ENCODE peak calls at places on chromosomes 7 and 10, in five cellular contexts. M is GM12878, R is GM12892, W is IMR-90, F is ovary. Q is an unnamed sample.

GRCh38 chr7:23106491-23106800 is 861 bp downstream of the KLHL7 start:
- DNase-seq in W (no peak), R (peak; percentile 16), F (no peak), M (no peak), Q (peak; percentile 47)

GRCh38 chr10:106242301-106242700 is 922.2 kb downstream of the SORCS1 start:
- DNase-seq in M (no peak), W (no peak), R (no peak), F (no peak), Q (no peak)

GRCh38 chr10:14184841-14185500 is 145.8 kb downstream of the FRMD4A start:
- DNase-seq in M (peak; percentile 72), F (no peak), W (peak; percentile 32), R (peak; percentile 36), Q (no peak)

GRCh38 chr10:98589007-98589406 is 142.3 kb upstream of the HPS1 start:
- DNase-seq in W (peak; percentile 19), F (no peak), R (no peak), M (no peak), Q (no peak)

GRCh38 chr7:122380993-122381392 is 76.4 kb upstream of the FEZF1 start:
- DNase-seq in M (no peak), R (no peak), F (no peak), W (no peak), Q (peak; percentile 3)

GRCh38 chr7:151836191-151836926 is 40.6 kb downstream of the PRKAG2 start:
- DNase-seq in F (no peak), M (no peak), W (no peak), R (no peak), Q (no peak)

GRCh38 chr10:28580825-28581224 is 47.9 kb downstream of the WAC start:
- DNase-seq in M (no peak), W (no peak), F (no peak), R (no peak), Q (no peak)

GRCh38 chr10:70328018-70328417 is 44.2 kb upstream of the NPFFR1 start:
- DNase-seq in F (no peak), M (no peak), R (no peak), W (no peak), Q (no peak)

GRCh38 chr10:86083664-86084175 is 282.9 kb downstream of the GRID1 start:
- DNase-seq in M (no peak), F (no peak), R (no peak), W (no peak), Q (no peak)

DNA sequence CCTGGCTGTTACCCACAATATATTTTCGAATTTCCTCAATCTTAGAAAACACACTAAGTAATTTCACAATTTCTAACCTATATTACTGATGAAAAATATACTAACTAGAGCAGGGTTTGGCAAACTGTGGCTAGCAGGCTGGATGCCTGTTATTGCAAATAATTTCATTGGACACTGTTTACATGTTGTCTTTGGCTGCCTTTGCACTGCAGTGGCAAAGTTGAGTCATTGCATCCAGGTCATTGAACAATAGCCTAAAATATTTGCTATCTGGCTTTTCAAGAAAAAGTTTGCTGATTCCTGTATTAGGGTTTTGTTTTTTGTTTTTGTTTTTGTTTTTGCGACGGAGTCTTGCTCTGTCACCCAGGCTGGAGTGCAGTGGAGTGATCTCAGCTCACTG is 47.2 kb downstream of the KIF11 start:
- DNase-seq in W (peak; percentile 50), F (no peak), R (no peak), M (no peak), Q (no peak)
- TF ChIP-seq POLR2A in W (no peak), F (no peak), R (no peak), M (no peak), Q (no peak)

GRCh38 chr10:63116452-63117072 is 16.6 kb upstream of the NRBF2 start:
- DNase-seq in M (no peak), F (no peak), R (no peak), W (no peak), Q (no peak)

GRCh38 chr10:63110940-63111339 is 22.2 kb upstream of the NRBF2 start:
- DNase-seq in M (no peak), R (no peak), F (no peak), W (no peak), Q (no peak)

GRCh38 chr10:63115732-63116383 is 17.3 kb upstream of the NRBF2 start:
- DNase-seq in R (no peak), F (peak; percentile 57), W (peak; percentile 75), M (no peak), Q (peak; percentile 90)

DNA sequence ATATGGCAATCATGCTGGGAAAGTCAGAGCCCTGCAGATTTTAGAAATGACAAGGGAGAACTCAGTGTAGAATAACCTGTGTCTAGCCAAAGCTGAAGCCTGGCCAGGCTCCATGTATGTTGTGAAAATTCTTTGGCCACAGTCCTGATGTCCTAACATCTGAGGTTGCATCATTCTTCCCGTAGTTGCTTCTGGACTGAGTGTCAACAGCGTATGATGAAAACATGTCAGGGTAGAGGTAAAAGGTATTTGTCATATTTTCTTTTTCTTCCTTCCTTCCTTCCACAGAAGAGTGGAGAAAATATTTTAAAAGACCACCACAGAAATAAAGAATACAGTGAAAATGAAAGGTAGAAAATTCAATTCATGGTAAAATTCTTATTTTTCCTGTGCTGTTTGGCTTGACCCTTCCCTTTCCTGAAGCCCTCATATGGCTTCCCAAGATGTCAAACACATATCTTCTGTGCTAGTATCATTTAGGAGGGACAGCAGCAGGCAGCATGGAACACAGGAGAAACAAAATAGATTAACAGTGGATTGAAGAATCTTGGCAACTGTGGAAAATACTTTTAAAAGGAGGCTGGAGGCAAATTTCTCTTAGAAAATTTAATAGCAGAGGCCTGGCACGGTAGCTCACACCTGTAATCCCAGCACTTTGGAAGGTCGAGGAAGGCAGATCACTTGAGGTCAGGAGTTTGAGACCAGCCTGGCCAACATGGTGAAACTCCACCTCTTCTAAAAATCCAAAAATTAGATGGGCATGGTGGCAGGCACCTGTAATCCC is 18.9 kb upstream of the NRBF2 start:
- DNase-seq in R (no peak), M (no peak), W (peak; percentile 88), F (peak; percentile 61), Q (peak; percentile 80)
- TF ChIP-seq POLR2A in R (no peak), M (no peak), W (no peak), F (no peak), Q (no peak)

GRCh38 chr10:95296764-95297163 is 6.0 kb upstream of the PDLIM1 start:
- DNase-seq in R (no peak), F (no peak), M (no peak), W (no peak), Q (no peak)
- TF ChIP-seq POLR2A in R (no peak), F (no peak), M (no peak), W (no peak), Q (no peak)

DNA sequence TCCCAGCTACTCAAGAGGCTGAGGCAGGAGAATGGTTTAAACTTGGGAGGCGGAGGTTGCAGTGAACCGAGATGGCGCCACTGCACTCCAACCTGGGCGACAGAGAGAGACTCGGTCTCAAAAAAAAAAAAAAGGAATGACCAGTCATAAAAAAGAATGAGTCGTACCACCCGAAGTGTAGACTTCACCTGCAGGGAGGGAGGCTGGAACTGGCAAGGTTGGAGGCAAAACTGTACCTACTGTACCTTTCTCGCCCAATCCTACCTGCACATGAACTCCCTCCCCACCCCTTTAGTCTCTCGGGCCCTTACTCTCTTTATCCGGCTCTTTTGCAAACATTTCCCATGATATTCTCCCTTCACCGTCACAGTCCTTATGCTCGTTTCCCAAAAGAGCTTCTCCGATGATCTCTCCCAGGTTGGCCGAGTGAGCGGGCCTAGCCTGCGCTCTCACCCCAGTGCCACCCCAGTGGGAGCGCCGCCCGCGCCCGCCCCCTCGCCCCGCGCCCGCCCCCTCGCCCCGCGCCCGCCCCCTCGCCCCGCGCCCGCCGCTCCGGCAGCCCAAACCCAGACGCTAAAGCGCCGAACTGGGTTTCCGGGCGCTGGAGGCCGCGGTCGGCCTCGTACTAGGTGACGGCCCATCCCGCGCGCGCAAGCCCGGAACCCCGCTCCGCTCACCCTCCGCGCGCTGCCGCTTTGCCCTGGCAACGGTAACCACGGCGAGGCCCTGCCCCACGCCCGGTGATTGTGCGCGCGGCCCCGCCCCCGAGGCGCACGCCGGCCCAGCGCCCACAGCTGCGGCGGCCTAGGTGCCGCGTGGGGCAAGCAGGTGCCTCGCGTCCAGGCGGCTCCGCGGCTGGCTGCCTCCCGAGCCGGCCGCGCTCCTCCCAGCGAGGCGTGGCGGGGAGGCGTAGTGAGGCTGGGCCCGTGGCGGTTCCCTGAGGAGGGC is at the start of gene SMKR1:
- DNase-seq in R (peak; percentile 93), F (peak; percentile 79), W (peak; percentile 23), M (peak; percentile 12), Q (peak; percentile 87)
- TF ChIP-seq POLR2A in R (peak; percentile 70), F (no peak), W (no peak), M (peak; percentile 76), Q (peak; percentile 49)

DNA sequence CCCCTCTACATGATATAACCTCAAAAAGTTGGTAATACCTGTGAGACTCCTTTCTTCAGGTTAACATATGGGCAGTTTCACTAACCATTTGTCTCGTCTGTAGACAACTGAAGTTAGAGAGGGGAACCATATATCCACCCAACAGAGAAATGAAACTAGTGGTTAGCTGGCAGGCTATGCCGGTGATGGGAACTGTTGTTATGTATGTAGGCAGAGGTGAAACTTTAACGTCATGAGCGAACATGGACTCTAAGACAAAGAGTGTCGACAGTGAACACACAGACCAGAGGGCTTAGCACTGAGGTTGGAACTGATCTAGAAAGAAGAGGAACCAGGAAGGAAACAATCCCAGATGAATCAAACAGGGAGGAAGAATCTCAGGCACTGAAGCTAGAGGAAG is 112.4 kb downstream of the ELMO1 start:
- DNase-seq in R (no peak), M (peak; percentile 94), F (no peak), W (no peak), Q (no peak)
- TF ChIP-seq POLR2A in R (no peak), M (no peak), F (no peak), W (no peak), Q (no peak)

DNA sequence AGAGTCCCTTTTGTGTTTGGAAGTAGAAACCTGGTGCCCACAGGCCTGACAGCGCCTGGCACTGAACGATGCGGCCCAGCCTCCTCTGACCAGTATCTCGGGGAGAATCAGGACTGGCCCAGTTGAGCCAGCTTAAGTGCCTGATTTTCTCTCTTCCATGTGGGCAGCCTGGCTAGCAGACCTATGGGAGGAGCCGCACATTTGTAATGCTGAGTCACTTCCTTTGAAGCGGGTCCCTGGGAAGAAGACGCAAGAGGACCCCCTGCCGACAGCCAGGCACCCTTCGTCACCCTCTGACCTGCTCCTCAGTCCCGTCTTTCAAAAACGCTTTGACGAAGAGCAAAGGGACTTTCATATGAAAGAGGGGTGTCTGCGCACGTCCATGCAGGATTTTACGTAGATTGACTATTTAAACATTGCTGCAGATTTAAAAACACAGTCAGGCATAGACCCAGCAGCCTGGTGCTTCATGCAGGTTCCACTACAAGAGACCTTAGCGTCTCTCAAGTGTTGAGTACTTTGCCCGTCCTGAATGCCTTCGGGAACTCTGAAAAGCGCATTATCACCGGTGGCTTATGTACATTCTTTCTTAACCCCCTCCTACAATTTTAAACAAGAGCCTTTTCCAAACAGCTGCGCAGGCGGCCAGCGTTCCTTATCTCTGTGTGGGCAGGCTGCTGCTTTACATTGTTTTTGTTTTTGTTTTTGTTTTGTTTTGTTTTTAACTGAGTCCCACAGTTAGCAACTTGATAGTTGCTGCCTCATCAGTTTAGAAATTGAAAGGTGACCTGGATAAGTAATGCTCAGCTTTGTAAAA is 36.5 kb upstream of the AP5Z1 start:
- DNase-seq in W (peak; percentile 95), M (no peak), R (no peak), F (no peak), Q (peak; percentile 80)
- TF ChIP-seq POLR2A in W (peak; percentile 77), M (no peak), R (no peak), F (no peak), Q (no peak)

Q was measured in thyroid gland.